ENCODE peak calls at places on chromosomes 1 and 21, in five cellular contexts. E is neural progenitor cell, T is nephron progenitor cell, O is left colon, W is nucleus accumbens. M is an unnamed sample.

GRCh38 chr21:35882791-35883240 is 177.5 kb downstream of the SETD4 start:
- DNase-seq in E (no peak), T (no peak), W (no peak), O (no peak), M (no peak)

GRCh38 chr1:5595531-5596170 is 396.6 kb downstream of the NPHP4 start:
- DNase-seq in T (no peak), O (no peak), W (no peak), E (no peak), M (no peak)

GRCh38 chr1:67479146-67479891 is 49.1 kb upstream of the SERBP1 start:
- DNase-seq in E (no peak), W (no peak), O (no peak), T (no peak), M (no peak)

GRCh38 chr1:86618358-86618757 is 71.5 kb downstream of the CLCA4 start:
- DNase-seq in O (no peak), T (no peak), W (no peak), E (peak), M (no peak)

GRCh38 chr1:33161061-33161681 is 20.7 kb downstream of the TRIM62 start:
- DNase-seq in T (no peak), O (peak), E (peak), W (peak), M (peak)

GRCh38 chr1:28322209-28322608 is 6.6 kb upstream of the MED18 start:
- DNase-seq in T (no peak), E (no peak), O (peak), W (no peak), M (no peak)

GRCh38 chr21:44901391-44902074 is 19.2 kb downstream of the ITGB2 start:
- DNase-seq in O (no peak), T (no peak), W (no peak), E (no peak), M (no peak)

GRCh38 chr1:153677718-153678518 is 570 bp upstream of the NPR1 start:
- DNase-seq in T (peak), W (peak), O (peak), E (peak), M (no peak)

GRCh38 chr1:99661780-99662179 is 15.9 kb downstream of the PALMD start:
- DNase-seq in W (no peak), E (no peak), O (no peak), T (no peak), M (no peak)

GRCh38 chr1:150550222-150551048 is 1.2 kb downstream of the ADAMTSL4 start:
- DNase-seq in O (no peak), T (no peak), W (no peak), E (peak), M (no peak)

GRCh38 chr1:173101589-173101988 is 50.8 kb upstream of the TNFSF18 start:
- DNase-seq in T (no peak), E (no peak), W (no peak), O (no peak), M (no peak)

GRCh38 chr21:39314155-39315027 is 959 bp upstream of the BRWD1 start:
- DNase-seq in O (peak), E (no peak), T (peak), W (peak), M (peak)

GRCh38 chr1:118075116-118075515 is 109.9 kb downstream of the SPAG17 start:
- DNase-seq in E (no peak), T (no peak), W (no peak), O (no peak), M (no peak)

GRCh38 chr1:231926340-231926739 is 299.8 kb downstream of the DISC1 start:
- DNase-seq in W (no peak), O (no peak), E (no peak), T (no peak), M (no peak)

GRCh38 chr1:20723537-20724363 is 5.9 kb upstream of the KIF17 start:
- DNase-seq in T (no peak), W (no peak), O (no peak), E (no peak), M (no peak)

GRCh38 chr1:197958861-197959260 is 41.7 kb downstream of the LHX9 start:
- DNase-seq in O (no peak), W (no peak), T (no peak), E (no peak), M (no peak)

GRCh38 chr1:242430956-242431355 is 93.5 kb downstream of the PLD5 start:
- DNase-seq in T (no peak), W (no peak), O (no peak), E (no peak), M (no peak)

GRCh38 chr1:43206721-43207228 is 34.6 kb downstream of the CFAP57 start:
- DNase-seq in T (no peak), W (no peak), O (no peak), E (peak), M (peak)

GRCh38 chr21:44423941-44424607 is 31.2 kb upstream of the LRRC3 start:
- DNase-seq in E (no peak), O (no peak), T (no peak), W (no peak), M (no peak)

GRCh38 chr1:67148516-67149178 is 13.9 kb upstream of the C1orf141 start:
- DNase-seq in O (no peak), T (no peak), E (no peak), W (no peak), M (no peak)

GRCh38 chr1:228930479-228930957 is 195.2 kb downstream of the RHOU start:
- DNase-seq in T (no peak), E (no peak), W (no peak), O (no peak), M (no peak)

GRCh38 chr1:161994153-161994814 is 29.4 kb downstream of the OLFML2B start:
- DNase-seq in T (no peak), O (peak), E (no peak), W (peak), M (no peak)

GRCh38 chr1:76122260-76122659 is 47.7 kb downstream of the ST6GALNAC3 start:
- DNase-seq in W (no peak), T (no peak), O (no peak), E (no peak), M (no peak)

GRCh38 chr1:74161494-74161893 is 36.5 kb downstream of the LRRIQ3 start:
- DNase-seq in T (no peak), E (no peak), W (no peak), O (no peak), M (no peak)

GRCh38 chr1:61338899-61339298 is 256.5 kb downstream of the NFIA start:
- DNase-seq in T (no peak), O (no peak), E (no peak), W (no peak), M (no peak)

GRCh38 chr1:171081220-171081993 is 9.3 kb upstream of the FMO3 start:
- DNase-seq in W (peak), O (no peak), T (no peak), E (peak), M (peak)

GRCh38 chr1:37795340-37796110 is 1.9 kb downstream of the MANEAL start:
- DNase-seq in W (peak), T (peak), O (peak), E (peak), M (no peak)

GRCh38 chr21:35002879-35003722 is 46.0 kb downstream of the RUNX1 start:
- DNase-seq in O (no peak), W (no peak), E (no peak), T (no peak), M (no peak)

GRCh38 chr1:210755991-210756669 is 377.8 kb downstream of the KCNH1 start:
- DNase-seq in E (no peak), W (no peak), O (no peak), T (no peak), M (no peak)

GRCh38 chr1:159917533-159917932 is 7.8 kb downstream of the TAGLN2 start:
- DNase-seq in O (no peak), T (no peak), W (no peak), E (peak), M (no peak)

GRCh38 chr1:83954301-83954823 is 44.6 kb downstream of the TTLL7 start:
- DNase-seq in O (no peak), E (no peak), W (no peak), T (no peak), M (no peak)

GRCh38 chr1:36446261-36446660 is 4.0 kb downstream of the OSCP1 start:
- DNase-seq in O (no peak), W (peak), E (peak), T (peak), M (no peak)

GRCh38 chr1:100400332-100400933 is 48.1 kb downstream of the CDC14A start:
- DNase-seq in E (peak), O (peak), T (no peak), W (peak), M (no peak)

M was measured in smooth muscle cell of the brain vasculature.